ENCODE peak calls at places on chromosomes 6 and 20, in ten cellular contexts. T is amygdala; V is activated CD8-positive, alpha-beta memory T cell treated with anti-CD3 and anti-CD28 coated beads, Interleukin-2, amount 50 U/mL, for 4 hours; Y is heart left ventricle; C is COR-L47; L is GM04504; P is activated T-cell treated with anti-CD3 and anti-CD28 coated beads, Interleukin-2, amount 50 U/mL, for 72 hours; M is OCI-M1; X is progenitor cell of endocrine pancreas; U is psoas muscle. J is an unnamed sample.

GRCh38 chr6:37011656-37012378 is 6.4 kb downstream of the FGD2 start:
- DNase-seq in T (no peak), V (no peak), Y (no peak), C (no peak), L (no peak), P (no peak), M (peak; percentile 14), X (no peak), U (no peak), J (no peak)

GRCh38 chr6:11919771-11920440 is 92.2 kb upstream of the HIVEP1 start:
- DNase-seq in T (no peak), V (no peak), Y (no peak), C (no peak), L (no peak), P (no peak), M (no peak), X (no peak), U (no peak), J (no peak)

GRCh38 chr20:49979030-49979832 is 3.5 kb upstream of the SNAI1 start:
- DNase-seq in T (peak; percentile 43), V (peak; percentile 70), Y (no peak), C (no peak), L (no peak), P (peak; percentile 52), M (peak; percentile 70), X (peak; percentile 73), U (no peak), J (peak; percentile 79)

GRCh38 chr20:52490715-52491430 is 299.3 kb upstream of the ZFP64 start:
- DNase-seq in T (no peak), V (no peak), Y (no peak), C (no peak), L (peak; percentile 59), P (no peak), M (no peak), X (no peak), U (no peak), J (no peak)

GRCh38 chr20:9040874-9041524 is 27.9 kb upstream of the PLCB4 start:
- DNase-seq in T (no peak), V (no peak), Y (no peak), C (no peak), L (no peak), P (no peak), M (no peak), X (no peak), U (no peak), J (no peak)

GRCh38 chr6:89689732-89690131 is 51.2 kb upstream of the LYRM2 start:
- DNase-seq in T (peak; percentile 27), V (no peak), Y (no peak), C (peak; percentile 26), L (no peak), P (no peak), M (no peak), X (no peak), U (no peak), J (no peak)

GRCh38 chr20:33909331-33909921 is 84.3 kb upstream of the RALY start:
- DNase-seq in T (no peak), V (no peak), Y (no peak), C (no peak), L (no peak), P (no peak), M (peak; percentile 52), X (no peak), U (no peak), J (no peak)

GRCh38 chr6:24313477-24314141 is 44.2 kb downstream of the DCDC2 start:
- DNase-seq in T (no peak), V (no peak), Y (no peak), C (no peak), L (no peak), P (no peak), M (no peak), X (no peak), U (no peak), J (no peak)

GRCh38 chr6:110329729-110330436 is 28.3 kb downstream of the METTL24 start:
- DNase-seq in T (no peak), V (no peak), Y (no peak), C (no peak), L (no peak), P (no peak), M (no peak), X (no peak), U (no peak), J (no peak)

GRCh38 chr6:131914967-131915751 is 36.0 kb downstream of the CCN2 start:
- DNase-seq in T (no peak), V (peak; percentile 43), Y (peak; percentile 47), C (peak; percentile 22), L (peak; percentile 56), P (peak; percentile 52), M (peak; percentile 90), X (peak; percentile 19), U (peak; percentile 38), J (peak; percentile 55)

GRCh38 chr20:64223526-64224067 is 32.0 kb upstream of the PCMTD2 start:
- DNase-seq in T (no peak), V (no peak), Y (peak; percentile 58), C (no peak), L (no peak), P (no peak), M (no peak), X (peak; percentile 53), U (no peak), J (peak; percentile 88)

GRCh38 chr6:33779895-33780294 is 9.0 kb downstream of the LEMD2 start:
- DNase-seq in T (no peak), V (no peak), Y (no peak), C (no peak), L (no peak), P (no peak), M (no peak), X (no peak), U (no peak), J (no peak)

GRCh38 chr20:7606941-7607340 is 333.3 kb downstream of the HAO1 start:
- DNase-seq in T (no peak), V (no peak), Y (no peak), C (no peak), L (no peak), P (no peak), M (no peak), X (no peak), U (no peak), J (no peak)

GRCh38 chr6:22412994-22413393 is 116.2 kb upstream of the PRL start:
- DNase-seq in T (no peak), V (no peak), Y (no peak), C (no peak), L (no peak), P (no peak), M (no peak), X (no peak), U (no peak), J (no peak)

GRCh38 chr20:47392015-47392720 is 35.7 kb upstream of the ZMYND8 start:
- DNase-seq in T (no peak), V (no peak), Y (no peak), C (no peak), L (peak; percentile 87), P (no peak), M (peak; percentile 98), X (no peak), U (no peak), J (no peak)

GRCh38 chr6:84453499-84453898 is 226.1 kb upstream of the CEP162 start:
- DNase-seq in T (no peak), V (no peak), Y (no peak), C (no peak), L (peak; percentile 11), P (no peak), M (no peak), X (no peak), U (no peak), J (no peak)

J was measured in glutamatergic neuron.